ENCODE peak calls at places on chromosome 2, in nine cellular contexts. K, P, B, F, R, G, E, S and L are unnamed samples.
A peak's percentile ranks its signal among the peaks of the same experiment; 100 is the strongest.

GRCh38 chr2:56077352-56077915 is 106.4 kb upstream of the CCDC85A start:
- DNase-seq in K (peak; percentile 8), P (peak; percentile 16), B (no peak), F (no peak), R (no peak), G (no peak), E (no peak), S (peak; percentile 53), L (peak; percentile 12)

GRCh38 chr2:112959109-112959591 is 18.7 kb upstream of the IL36G start:
- DNase-seq in K (no peak), P (no peak), B (no peak), F (no peak), R (no peak), G (no peak), E (no peak), S (peak; percentile 43), L (no peak)

GRCh38 chr2:176653856-176654443 is 384.7 kb downstream of the MTX2 start:
- DNase-seq in K (peak; percentile 52), P (peak; percentile 69), B (no peak), F (peak; percentile 78), R (peak; percentile 37), G (peak; percentile 64), E (peak; percentile 36), S (peak; percentile 75), L (peak; percentile 69)

GRCh38 chr2:5818947-5819346 is 126.8 kb downstream of the SOX11 start:
- DNase-seq in K (no peak), P (no peak), B (no peak), F (no peak), R (no peak), G (no peak), E (no peak), S (no peak), L (no peak)

GRCh38 chr2:25822190-25823117 is 55.8 kb downstream of the ASXL2 start:
- DNase-seq in K (no peak), P (peak; percentile 7), B (peak; percentile 58), F (peak; percentile 87), R (peak; percentile 75), G (no peak), E (peak; percentile 52), S (no peak), L (peak; percentile 30)

GRCh38 chr2:71348302-71348701 is 16.7 kb downstream of the ZNF638 start:
- DNase-seq in K (no peak), P (peak; percentile 54), B (no peak), F (no peak), R (no peak), G (no peak), E (no peak), S (no peak), L (peak; percentile 33)

GRCh38 chr2:148939271-148939670 is 64.2 kb downstream of the KIF5C start:
- DNase-seq in K (no peak), P (no peak), B (no peak), F (no peak), R (no peak), G (no peak), E (no peak), S (no peak), L (no peak)

GRCh38 chr2:16109821-16110310 is 169.5 kb downstream of the MYCN start:
- DNase-seq in K (no peak), P (no peak), B (no peak), F (no peak), R (no peak), G (no peak), E (no peak), S (no peak), L (no peak)

GRCh38 chr2:197205590-197206215 is 104.9 kb downstream of the ANKRD44 start:
- DNase-seq in K (no peak), P (no peak), B (no peak), F (peak; percentile 80), R (peak; percentile 76), G (no peak), E (no peak), S (no peak), L (no peak)

GRCh38 chr2:24920813-24921441 is 890 bp upstream of the ADCY3 start:
- DNase-seq in K (no peak), P (no peak), B (no peak), F (peak; percentile 15), R (peak; percentile 19), G (no peak), E (no peak), S (peak; percentile 34), L (no peak)

GRCh38 chr2:173216668-173217067 is 138.0 kb upstream of the CDCA7 start:
- DNase-seq in K (no peak), P (no peak), B (no peak), F (no peak), R (no peak), G (no peak), E (no peak), S (no peak), L (no peak)
- TF ChIP-seq CTCF in K (no peak), P (no peak), B (no peak), F (no peak), R (no peak), G (peak; percentile 18), E (no peak), S (no peak), L (no peak)

DNA sequence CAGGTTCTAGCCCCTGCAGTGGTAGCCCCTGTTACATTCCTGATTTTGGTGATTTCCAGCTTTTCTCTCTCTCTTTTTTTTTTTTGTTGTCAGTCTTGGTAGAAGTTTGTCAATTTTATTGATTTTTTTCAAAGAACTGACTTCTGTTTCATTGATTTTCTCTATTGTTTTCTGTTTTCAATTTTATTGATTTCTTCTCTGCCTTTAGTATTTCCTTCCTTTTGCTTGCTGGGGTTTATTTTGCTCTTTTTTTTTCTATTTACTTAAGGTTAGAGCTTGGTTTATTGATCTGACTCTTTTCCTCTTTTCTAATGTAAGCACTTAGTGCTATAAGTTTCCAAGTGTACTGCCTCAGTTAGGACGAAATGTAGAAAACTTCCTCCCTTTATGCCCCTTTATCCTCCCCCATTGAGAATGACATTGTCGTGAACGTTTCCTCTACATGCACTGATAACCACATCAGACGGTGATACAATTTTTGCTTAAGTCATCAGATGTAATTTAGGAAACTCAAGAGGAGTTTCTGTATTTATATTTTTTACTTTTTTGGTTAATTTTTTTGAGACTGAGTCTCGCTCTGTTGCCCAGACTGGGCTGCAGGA is 81.1 kb upstream of the HS6ST1 start:
- DNase-seq in K (no peak), P (no peak), B (no peak), F (no peak), R (no peak), G (no peak), E (no peak), S (no peak), L (no peak)
- TF ChIP-seq CTCF in K (no peak), P (no peak), B (no peak), F (no peak), R (no peak), G (no peak), E (no peak), S (no peak), L (no peak)

GRCh38 chr2:14902953-14903352 is 270.4 kb downstream of the LRATD1 start:
- DNase-seq in K (no peak), P (no peak), B (no peak), F (no peak), R (no peak), G (peak; percentile 13), E (no peak), S (no peak), L (no peak)

GRCh38 chr2:14905571-14905970 is 273.1 kb downstream of the LRATD1 start:
- DNase-seq in K (no peak), P (no peak), B (no peak), F (no peak), R (no peak), G (no peak), E (no peak), S (no peak), L (no peak)

GRCh38 chr2:14901740-14902139 is 269.2 kb downstream of the LRATD1 start:
- DNase-seq in K (no peak), P (no peak), B (no peak), F (no peak), R (no peak), G (no peak), E (no peak), S (no peak), L (no peak)

GRCh38 chr2:14907014-14907612 is 274.6 kb downstream of the LRATD1 start:
- DNase-seq in K (no peak), P (no peak), B (no peak), F (no peak), R (no peak), G (no peak), E (no peak), S (peak; percentile 6), L (peak; percentile 2)

DNA sequence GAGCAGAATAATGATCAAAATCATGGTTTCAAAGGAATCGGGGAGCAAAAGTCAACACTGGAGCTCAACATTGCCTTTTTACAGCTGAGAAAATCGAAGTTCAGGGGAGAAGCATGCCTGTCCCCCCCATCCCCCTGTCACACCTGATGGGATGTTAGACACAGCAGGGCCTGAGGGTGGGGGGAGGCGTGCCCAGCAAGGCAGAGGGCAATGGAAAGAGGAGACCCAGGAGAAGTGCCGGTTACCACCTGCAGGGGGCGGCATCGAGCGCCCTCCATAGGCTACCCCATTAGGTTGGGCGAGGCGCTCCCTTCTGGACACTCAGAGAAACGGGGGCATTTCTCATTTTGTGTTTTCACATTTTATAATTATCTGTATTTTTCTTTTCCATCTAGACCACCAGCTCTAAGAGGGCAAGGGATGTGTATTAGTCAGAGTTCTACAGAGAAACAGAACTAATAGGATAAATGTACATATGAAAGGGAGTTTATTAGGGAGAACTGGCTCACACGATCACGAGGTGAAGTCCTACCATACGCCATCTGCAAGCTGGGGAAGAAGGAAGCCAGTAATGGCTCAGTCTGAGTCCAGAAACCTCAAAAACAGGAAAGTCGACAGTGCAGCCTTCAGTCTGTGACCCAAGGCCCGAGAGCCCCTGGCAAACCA is 271.3 kb downstream of the LRATD1 start:
- DNase-seq in K (peak; percentile 25), P (no peak), B (peak; percentile 47), F (peak; percentile 77), R (peak; percentile 38), G (no peak), E (no peak), S (peak; percentile 51), L (peak; percentile 57)
- TF ChIP-seq CTCF in K (peak; percentile 73), P (peak; percentile 34), B (peak; percentile 57), F (no peak), R (peak; percentile 52), G (peak; percentile 26), E (peak; percentile 48), S (peak; percentile 44), L (peak; percentile 69)

GRCh38 chr2:190679813-190680591 is 31.1 kb downstream of the NAB1 start:
- DNase-seq in K (peak; percentile 57), P (peak; percentile 32), B (peak; percentile 59), F (peak; percentile 82), R (peak; percentile 71), G (peak; percentile 57), E (peak; percentile 47), S (peak; percentile 69), L (peak; percentile 70)
- TF ChIP-seq CTCF in K (peak; percentile 76), P (peak; percentile 67), B (peak; percentile 62), F (peak; percentile 37), R (peak; percentile 78), G (peak; percentile 52), E (peak; percentile 51), S (peak; percentile 51), L (peak; percentile 46)